ENCODE peak calls at places on chromosomes 2 and 18, in eight cellular contexts. F, V, O, Q, H, K, M and X are unnamed samples.
A peak's percentile ranks its signal among the peaks of the same experiment; 100 is the strongest.

GRCh38 chr2:100831158-100831715 is 11.3 kb downstream of the NPAS2 start:
- DNase-seq in F (no peak), V (no peak), O (no peak), Q (no peak), H (no peak), K (no peak), M (no peak), X (no peak)

GRCh38 chr2:162462911-162463310 is 119.0 kb downstream of the GCA start:
- DNase-seq in F (no peak), V (no peak), O (no peak), Q (no peak), H (no peak), K (no peak), M (no peak), X (no peak)

GRCh38 chr2:203070615-203071547 is 56.2 kb downstream of the NBEAL1 start:
- DNase-seq in F (peak; percentile 16), V (no peak), O (no peak), Q (no peak), H (no peak), K (no peak), M (no peak), X (no peak)

GRCh38 chr2:55138546-55139288 is 88.5 kb upstream of the RTN4 start:
- DNase-seq in F (no peak), V (no peak), O (no peak), Q (no peak), H (no peak), K (no peak), M (no peak), X (no peak)

GRCh38 chr2:106184394-106184793 is 9.7 kb downstream of the UXS1 start:
- DNase-seq in F (no peak), V (no peak), O (no peak), Q (no peak), H (no peak), K (no peak), M (no peak), X (no peak)

GRCh38 chr2:135997380-135997779 is 12.0 kb upstream of the DARS1 start:
- DNase-seq in F (peak; percentile 34), V (no peak), O (peak; percentile 91), Q (no peak), H (no peak), K (peak; percentile 91), M (no peak), X (no peak)

GRCh38 chr2:232238108-232238507 is 140.4 kb upstream of the ALPP start:
- DNase-seq in F (peak; percentile 19), V (peak; percentile 33), O (no peak), Q (no peak), H (no peak), K (no peak), M (no peak), X (no peak)

GRCh38 chr2:205706769-205707375 is 24.6 kb downstream of the NRP2 start:
- DNase-seq in F (peak; percentile 71), V (peak; percentile 82), O (peak; percentile 93), Q (no peak), H (peak; percentile 79), K (no peak), M (peak; percentile 32), X (peak; percentile 86)

GRCh38 chr2:150476809-150477302 is 10.6 kb downstream of the RND3 start:
- DNase-seq in F (no peak), V (peak; percentile 30), O (no peak), Q (no peak), H (no peak), K (no peak), M (no peak), X (no peak)

GRCh38 chr2:80059381-80059907 is 245.1 kb downstream of the LRRTM1 start:
- DNase-seq in F (no peak), V (no peak), O (no peak), Q (no peak), H (no peak), K (no peak), M (no peak), X (no peak)

GRCh38 chr2:11749646-11750349 is 3.4 kb downstream of the LPIN1 start:
- DNase-seq in F (no peak), V (peak; percentile 57), O (peak; percentile 80), Q (no peak), H (peak; percentile 73), K (no peak), M (peak; percentile 88), X (peak; percentile 57)

GRCh38 chr2:112621792-112622527 is 23.8 kb upstream of the SLC20A1 start:
- DNase-seq in F (no peak), V (peak; percentile 87), O (no peak), Q (no peak), H (no peak), K (peak; percentile 12), M (no peak), X (no peak)

GRCh38 chr2:100406120-100406508 is 11.4 kb downstream of the CHST10 start:
- DNase-seq in F (no peak), V (no peak), O (no peak), Q (no peak), H (no peak), K (no peak), M (no peak), X (no peak)

GRCh38 chr2:240614391-240614790 is 10.9 kb upstream of the GPR35 start:
- DNase-seq in F (no peak), V (no peak), O (peak; percentile 48), Q (no peak), H (peak; percentile 18), K (no peak), M (no peak), X (no peak)

GRCh38 chr2:65098741-65099140 is 31.2 kb downstream of the RAB1A start:
- DNase-seq in F (no peak), V (no peak), O (no peak), Q (no peak), H (no peak), K (no peak), M (no peak), X (no peak)

GRCh38 chr2:231339318-231339717 is 56.2 kb upstream of the B3GNT7 start:
- DNase-seq in F (no peak), V (no peak), O (no peak), Q (no peak), H (no peak), K (no peak), M (no peak), X (no peak)

GRCh38 chr2:97673187-97673914 is 3.8 kb downstream of the C2orf92 start:
- DNase-seq in F (no peak), V (no peak), O (no peak), Q (no peak), H (no peak), K (no peak), M (no peak), X (no peak)

GRCh38 chr2:103153580-103153979 is 391.7 kb downstream of the TMEM182 start:
- DNase-seq in F (no peak), V (no peak), O (no peak), Q (no peak), H (no peak), K (no peak), M (no peak), X (no peak)

GRCh38 chr2:205714058-205714776 is 31.9 kb downstream of the NRP2 start:
- DNase-seq in F (no peak), V (peak; percentile 36), O (no peak), Q (no peak), H (no peak), K (no peak), M (peak; percentile 35), X (no peak)

GRCh38 chr18:27922780-27923179 is 254.2 kb downstream of the CDH2 start:
- DNase-seq in F (no peak), V (no peak), O (no peak), Q (peak; percentile 19), H (no peak), K (no peak), M (no peak), X (no peak)

GRCh38 chr18:61334491-61334850 is 1.2 kb downstream of the CDH20 start:
- DNase-seq in F (no peak), V (peak; percentile 3), O (no peak), Q (no peak), H (no peak), K (no peak), M (no peak), X (no peak)
- H3K4me3 ChIP-seq in F (peak overlapping the region; percentile 54), V (peak overlapping the region; percentile 53), O (no peak overlapping the region), Q (peak overlapping the region; percentile 15), H (no peak overlapping the region), K (peak overlapping the region; percentile 87), M (no peak overlapping the region), X (peak overlapping the region; percentile 53)

GRCh38 chr2:127065932-127066318 is 41.0 kb downstream of the BIN1 start:
- DNase-seq in F (no peak), V (no peak), O (no peak), Q (no peak), H (no peak), K (no peak), M (no peak), X (no peak)

GRCh38 chr2:127063701-127064590 is 43.0 kb downstream of the BIN1 start:
- DNase-seq in F (no peak), V (no peak), O (no peak), Q (no peak), H (no peak), K (no peak), M (no peak), X (no peak)

GRCh38 chr2:127066942-127067341 is 40.0 kb downstream of the BIN1 start:
- DNase-seq in F (no peak), V (peak; percentile 96), O (no peak), Q (no peak), H (peak; percentile 68), K (no peak), M (no peak), X (no peak)

GRCh38 chr2:127064642-127065250 is 42.2 kb downstream of the BIN1 start:
- DNase-seq in F (peak; percentile 96), V (peak; percentile 96), O (peak; percentile 91), Q (peak; percentile 54), H (peak; percentile 78), K (peak; percentile 63), M (peak; percentile 50), X (peak; percentile 92)

DNA sequence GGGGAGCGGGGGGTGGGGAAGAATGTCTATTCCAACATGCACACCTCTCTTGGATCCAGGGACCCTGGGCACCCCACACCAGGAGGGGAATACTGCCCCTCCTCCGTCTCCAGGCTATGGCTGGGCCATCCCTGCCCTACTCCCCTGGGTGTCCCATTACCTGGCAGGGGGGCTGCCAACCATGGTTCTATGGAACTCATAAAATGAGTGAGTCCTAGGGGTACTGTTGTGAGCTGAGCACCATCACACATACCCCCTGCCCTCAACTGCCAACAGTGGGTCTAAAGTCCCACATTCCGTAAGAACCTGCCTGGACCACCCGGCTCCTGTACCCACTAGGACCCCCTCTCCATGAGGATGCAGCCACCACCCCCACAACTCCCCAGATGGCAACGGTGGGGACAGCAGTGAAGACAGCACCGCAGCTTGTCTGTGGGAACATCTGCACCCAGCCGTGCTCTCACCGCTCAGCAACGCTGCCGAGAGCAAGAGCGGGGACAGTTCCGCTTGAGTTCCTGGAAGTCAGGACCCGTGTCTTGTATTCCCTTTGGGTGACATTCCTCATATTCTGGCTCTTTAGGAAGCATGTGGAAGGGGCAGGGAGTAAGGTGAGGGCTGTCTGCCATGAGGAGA is 41.5 kb downstream of the BIN1 start:
- DNase-seq in F (no peak), V (no peak), O (no peak), Q (no peak), H (no peak), K (no peak), M (no peak), X (no peak)
- H3K27ac ChIP-seq in F (peak overlapping the region; percentile 89), V (peak overlapping the region; percentile 76), O (peak overlapping the region; percentile 78), Q (peak overlapping the region; percentile 69), H (peak overlapping the region; percentile 4), K (no peak overlapping the region), M (no peak overlapping the region), X (peak overlapping the region; percentile 54)

GRCh38 chr2:105144128-105144940 is 97.2 kb upstream of the GPR45 start:
- DNase-seq in F (no peak), V (no peak), O (no peak), Q (no peak), H (no peak), K (peak; percentile 15), M (no peak), X (no peak)
- H3K4me3 ChIP-seq in F (peak overlapping the region; percentile 60), V (no peak overlapping the region), O (no peak overlapping the region), Q (peak overlapping the region; percentile 31), H (peak overlapping the region; percentile 19), K (peak overlapping the region; percentile 79), M (peak overlapping the region; percentile 13), X (peak overlapping the region; percentile 46)

GRCh38 chr2:197256771-197257170 is 53.8 kb downstream of the ANKRD44 start:
- DNase-seq in F (no peak), V (no peak), O (no peak), Q (no peak), H (no peak), K (no peak), M (no peak), X (no peak)
- H3K27ac ChIP-seq in F (no peak overlapping the region), V (no peak overlapping the region), O (peak overlapping the region; percentile 89), Q (no peak overlapping the region), H (no peak overlapping the region), K (no peak overlapping the region), M (peak overlapping the region; percentile 60), X (peak overlapping the region; percentile 52)